ENCODE peak calls at places on chromosomes 13 and 19, in nine cellular contexts. One of them, this sample, is unnamed.

GRCh38 chr19:19866599-19867248 is 1.0 kb downstream of the ZNF253 start:
- DNase-seq in B cell: peak
- DNase-seq in AG09319: no peak
- DNase-seq in fibroblast of villous mesenchyme: peak
- DNase-seq in kidney: no peak
- DNase-seq in GM10248: peak
- DNase-seq in adrenal gland: peak
- DNase-seq in GM06990: peak
- DNase-seq in MM.1S: peak
- DNase-seq in this sample: peak

GRCh38 chr19:13951799-13952153 is 533 bp upstream of the DCAF15 start:
- DNase-seq in B cell: no peak
- DNase-seq in AG09319: no peak
- DNase-seq in fibroblast of villous mesenchyme: no peak
- DNase-seq in kidney: no peak
- DNase-seq in GM10248: no peak
- DNase-seq in adrenal gland: no peak
- DNase-seq in GM06990: no peak
- DNase-seq in MM.1S: no peak
- DNase-seq in this sample: no peak

GRCh38 chr19:49546825-49547565 is 19.2 kb downstream of the RCN3 start:
- DNase-seq in B cell: peak
- DNase-seq in AG09319: peak
- DNase-seq in fibroblast of villous mesenchyme: peak
- DNase-seq in kidney: no peak
- DNase-seq in GM10248: peak
- DNase-seq in adrenal gland: peak
- DNase-seq in GM06990: no peak
- DNase-seq in MM.1S: peak
- DNase-seq in this sample: peak

GRCh38 chr19:44644391-44645016 is 794 bp downstream of the PVR start:
- DNase-seq in B cell: peak
- DNase-seq in AG09319: no peak
- DNase-seq in fibroblast of villous mesenchyme: peak
- DNase-seq in kidney: no peak
- DNase-seq in GM10248: no peak
- DNase-seq in adrenal gland: no peak
- DNase-seq in GM06990: no peak
- DNase-seq in MM.1S: no peak
- DNase-seq in this sample: peak

GRCh38 chr13:99978781-99979452 is 2.7 kb upstream of the ZIC2 start:
- DNase-seq in B cell: no peak
- DNase-seq in AG09319: no peak
- DNase-seq in fibroblast of villous mesenchyme: no peak
- DNase-seq in kidney: no peak
- DNase-seq in GM10248: no peak
- DNase-seq in adrenal gland: peak
- DNase-seq in GM06990: no peak
- DNase-seq in MM.1S: no peak
- DNase-seq in this sample: no peak

GRCh38 chr19:8123683-8124082 is 25.7 kb downstream of the FBN3 start:
- DNase-seq in B cell: no peak
- DNase-seq in AG09319: no peak
- DNase-seq in fibroblast of villous mesenchyme: no peak
- DNase-seq in kidney: no peak
- DNase-seq in GM10248: no peak
- DNase-seq in adrenal gland: no peak
- DNase-seq in GM06990: no peak
- DNase-seq in MM.1S: no peak
- DNase-seq in this sample: no peak

GRCh38 chr19:43519436-43520088 is 7.4 kb downstream of the ETHE1 start:
- DNase-seq in B cell: peak
- DNase-seq in AG09319: peak
- DNase-seq in fibroblast of villous mesenchyme: peak
- DNase-seq in kidney: peak
- DNase-seq in GM10248: peak
- DNase-seq in adrenal gland: peak
- DNase-seq in GM06990: no peak
- DNase-seq in MM.1S: peak
- DNase-seq in this sample: peak

GRCh38 chr13:46475586-46475991 is 77.4 kb upstream of the LRCH1 start:
- DNase-seq in B cell: no peak
- DNase-seq in AG09319: no peak
- DNase-seq in fibroblast of villous mesenchyme: peak
- DNase-seq in kidney: no peak
- DNase-seq in GM10248: no peak
- DNase-seq in adrenal gland: no peak
- DNase-seq in GM06990: no peak
- DNase-seq in MM.1S: no peak
- DNase-seq in this sample: no peak

GRCh38 chr13:42545842-42546241 is 28.1 kb upstream of the TNFSF11 start:
- DNase-seq in B cell: no peak
- DNase-seq in AG09319: no peak
- DNase-seq in fibroblast of villous mesenchyme: no peak
- DNase-seq in kidney: no peak
- DNase-seq in GM10248: no peak
- DNase-seq in adrenal gland: no peak
- DNase-seq in GM06990: no peak
- DNase-seq in MM.1S: no peak
- DNase-seq in this sample: no peak

GRCh38 chr13:95724252-95724651 is 47.3 kb downstream of the DNAJC3 start:
- DNase-seq in B cell: no peak
- DNase-seq in AG09319: no peak
- DNase-seq in fibroblast of villous mesenchyme: no peak
- DNase-seq in kidney: no peak
- DNase-seq in GM10248: no peak
- DNase-seq in adrenal gland: no peak
- DNase-seq in GM06990: no peak
- DNase-seq in MM.1S: no peak
- DNase-seq in this sample: no peak

GRCh38 chr13:50309872-50310594 is 294.8 kb downstream of the KCNRG start:
- DNase-seq in B cell: no peak
- DNase-seq in AG09319: no peak
- DNase-seq in fibroblast of villous mesenchyme: no peak
- DNase-seq in kidney: no peak
- DNase-seq in GM10248: no peak
- DNase-seq in adrenal gland: no peak
- DNase-seq in GM06990: no peak
- DNase-seq in MM.1S: no peak
- DNase-seq in this sample: no peak

GRCh38 chr13:60584976-60585375 is 188.0 kb downstream of the TDRD3 start:
- DNase-seq in B cell: no peak
- DNase-seq in AG09319: no peak
- DNase-seq in fibroblast of villous mesenchyme: no peak
- DNase-seq in kidney: no peak
- DNase-seq in GM10248: no peak
- DNase-seq in adrenal gland: no peak
- DNase-seq in GM06990: no peak
- DNase-seq in MM.1S: no peak
- DNase-seq in this sample: no peak

GRCh38 chr13:81990652-81991051 is 1649.7 kb upstream of the SPRY2 start:
- DNase-seq in B cell: no peak
- DNase-seq in AG09319: no peak
- DNase-seq in fibroblast of villous mesenchyme: no peak
- DNase-seq in kidney: no peak
- DNase-seq in GM10248: no peak
- DNase-seq in adrenal gland: no peak
- DNase-seq in GM06990: no peak
- DNase-seq in MM.1S: no peak
- DNase-seq in this sample: no peak

GRCh38 chr13:103190841-103191240 is 124.6 kb upstream of the SLC10A2 start:
- DNase-seq in B cell: no peak
- DNase-seq in AG09319: no peak
- DNase-seq in fibroblast of villous mesenchyme: no peak
- DNase-seq in kidney: no peak
- DNase-seq in GM10248: no peak
- DNase-seq in adrenal gland: no peak
- DNase-seq in GM06990: no peak
- DNase-seq in MM.1S: no peak
- DNase-seq in this sample: no peak

GRCh38 chr13:103184413-103184812 is 118.2 kb upstream of the SLC10A2 start:
- DNase-seq in B cell: no peak
- DNase-seq in AG09319: no peak
- DNase-seq in fibroblast of villous mesenchyme: no peak
- DNase-seq in kidney: no peak
- DNase-seq in GM10248: no peak
- DNase-seq in adrenal gland: no peak
- DNase-seq in GM06990: peak
- DNase-seq in MM.1S: no peak
- DNase-seq in this sample: no peak

GRCh38 chr13:103187621-103188020 is 121.4 kb upstream of the SLC10A2 start:
- DNase-seq in B cell: no peak
- DNase-seq in AG09319: no peak
- DNase-seq in fibroblast of villous mesenchyme: no peak
- DNase-seq in kidney: no peak
- DNase-seq in GM10248: no peak
- DNase-seq in adrenal gland: no peak
- DNase-seq in GM06990: no peak
- DNase-seq in MM.1S: no peak
- DNase-seq in this sample: no peak

GRCh38 chr13:103188688-103189326 is 122.6 kb upstream of the SLC10A2 start:
- DNase-seq in B cell: no peak
- DNase-seq in AG09319: no peak
- DNase-seq in fibroblast of villous mesenchyme: peak
- DNase-seq in kidney: no peak
- DNase-seq in GM10248: peak
- DNase-seq in adrenal gland: no peak
- DNase-seq in GM06990: no peak
- DNase-seq in MM.1S: peak
- DNase-seq in this sample: no peak
- TF ChIP-seq CTCF in B cell: peak
- TF ChIP-seq CTCF in AG09319: no peak
- TF ChIP-seq CTCF in fibroblast of villous mesenchyme: peak
- TF ChIP-seq CTCF in kidney: peak
- TF ChIP-seq CTCF in GM10248: peak
- TF ChIP-seq CTCF in adrenal gland: peak
- TF ChIP-seq CTCF in GM06990: peak
- TF ChIP-seq CTCF in MM.1S: peak
- TF ChIP-seq CTCF in this sample: peak

GRCh38 chr19:36489139-36489919 is at the start of gene ZNF566:
- DNase-seq in B cell: peak
- DNase-seq in AG09319: peak
- DNase-seq in fibroblast of villous mesenchyme: peak
- DNase-seq in kidney: peak
- DNase-seq in GM10248: peak
- DNase-seq in adrenal gland: peak
- DNase-seq in GM06990: peak
- DNase-seq in MM.1S: peak
- DNase-seq in this sample: peak
- TF ChIP-seq CTCF in B cell: no peak
- TF ChIP-seq CTCF in AG09319: peak
- TF ChIP-seq CTCF in fibroblast of villous mesenchyme: peak
- TF ChIP-seq CTCF in kidney: no peak
- TF ChIP-seq CTCF in GM10248: no peak
- TF ChIP-seq CTCF in adrenal gland: no peak
- TF ChIP-seq CTCF in GM06990: peak
- TF ChIP-seq CTCF in MM.1S: no peak
- TF ChIP-seq CTCF in this sample: no peak

GRCh38 chr13:31050486-31051400 is 111.0 kb downstream of the HSPH1 start:
- DNase-seq in B cell: no peak
- DNase-seq in AG09319: no peak
- DNase-seq in fibroblast of villous mesenchyme: no peak
- DNase-seq in kidney: no peak
- DNase-seq in GM10248: no peak
- DNase-seq in adrenal gland: peak
- DNase-seq in GM06990: no peak
- DNase-seq in MM.1S: no peak
- DNase-seq in this sample: no peak

GRCh38 chr13:31053098-31053497 is 108.6 kb downstream of the HSPH1 start:
- DNase-seq in B cell: no peak
- DNase-seq in AG09319: no peak
- DNase-seq in fibroblast of villous mesenchyme: no peak
- DNase-seq in kidney: no peak
- DNase-seq in GM10248: no peak
- DNase-seq in adrenal gland: peak
- DNase-seq in GM06990: no peak
- DNase-seq in MM.1S: no peak
- DNase-seq in this sample: no peak

GRCh38 chr13:31053896-31054295 is 107.8 kb downstream of the HSPH1 start:
- DNase-seq in B cell: no peak
- DNase-seq in AG09319: no peak
- DNase-seq in fibroblast of villous mesenchyme: no peak
- DNase-seq in kidney: no peak
- DNase-seq in GM10248: no peak
- DNase-seq in adrenal gland: no peak
- DNase-seq in GM06990: no peak
- DNase-seq in MM.1S: no peak
- DNase-seq in this sample: no peak

GRCh38 chr13:31052478-31052877 is 109.2 kb downstream of the HSPH1 start:
- DNase-seq in B cell: no peak
- DNase-seq in AG09319: no peak
- DNase-seq in fibroblast of villous mesenchyme: no peak
- DNase-seq in kidney: no peak
- DNase-seq in GM10248: no peak
- DNase-seq in adrenal gland: no peak
- DNase-seq in GM06990: no peak
- DNase-seq in MM.1S: no peak
- DNase-seq in this sample: no peak

DNA sequence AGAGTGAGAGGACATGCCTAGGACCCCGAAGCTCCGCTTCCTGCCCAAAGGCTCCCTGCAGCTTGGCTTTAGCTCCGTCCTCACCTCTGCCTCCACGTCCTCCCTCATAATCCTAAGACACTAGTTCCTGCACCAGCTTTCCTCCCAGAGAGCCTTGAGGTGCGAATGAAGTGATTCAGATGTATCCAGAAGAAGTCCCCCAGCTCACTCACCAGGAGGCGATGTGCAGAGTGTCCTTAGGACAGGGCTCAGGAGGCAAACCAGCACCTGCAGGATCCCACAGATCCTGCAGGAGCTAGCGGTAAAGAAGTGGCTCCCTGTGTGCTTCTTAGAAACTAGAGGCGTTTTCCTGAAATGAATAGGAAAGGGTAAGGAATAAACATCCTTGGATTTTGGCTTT is 109.7 kb downstream of the HSPH1 start:
- DNase-seq in B cell: no peak
- DNase-seq in AG09319: no peak
- DNase-seq in fibroblast of villous mesenchyme: no peak
- DNase-seq in kidney: no peak
- DNase-seq in GM10248: no peak
- DNase-seq in adrenal gland: peak
- DNase-seq in GM06990: no peak
- DNase-seq in MM.1S: no peak
- DNase-seq in this sample: no peak
- TF ChIP-seq CTCF in B cell: no peak
- TF ChIP-seq CTCF in AG09319: no peak
- TF ChIP-seq CTCF in fibroblast of villous mesenchyme: peak
- TF ChIP-seq CTCF in kidney: no peak
- TF ChIP-seq CTCF in GM10248: no peak
- TF ChIP-seq CTCF in adrenal gland: no peak
- TF ChIP-seq CTCF in GM06990: no peak
- TF ChIP-seq CTCF in MM.1S: no peak
- TF ChIP-seq CTCF in this sample: no peak

DNA sequence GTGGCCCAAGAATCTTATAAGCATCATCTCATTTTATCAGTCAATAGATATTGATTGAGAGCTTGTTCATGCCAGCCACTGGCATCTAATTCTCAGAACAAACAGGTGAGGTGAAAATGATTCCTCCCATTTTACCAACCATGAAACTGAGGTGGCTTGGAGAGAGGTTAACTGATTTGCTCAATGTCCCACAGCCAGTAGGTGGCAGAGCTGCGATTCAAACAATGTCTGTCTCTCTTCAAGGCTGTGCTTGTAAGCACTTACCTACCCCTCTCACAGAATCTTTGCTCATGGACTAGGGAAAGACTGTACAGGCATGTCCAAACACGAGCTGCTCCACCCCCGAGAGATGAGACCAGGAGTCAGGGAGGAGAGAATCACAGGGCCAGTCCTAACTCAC is 21.5 kb upstream of the GSX1 start:
- DNase-seq in B cell: no peak
- DNase-seq in AG09319: no peak
- DNase-seq in fibroblast of villous mesenchyme: peak
- DNase-seq in kidney: no peak
- DNase-seq in GM10248: peak
- DNase-seq in adrenal gland: no peak
- DNase-seq in GM06990: no peak
- DNase-seq in MM.1S: peak
- DNase-seq in this sample: peak
- TF ChIP-seq CTCF in B cell: no peak
- TF ChIP-seq CTCF in AG09319: peak
- TF ChIP-seq CTCF in fibroblast of villous mesenchyme: peak
- TF ChIP-seq CTCF in kidney: peak
- TF ChIP-seq CTCF in GM10248: peak
- TF ChIP-seq CTCF in adrenal gland: no peak
- TF ChIP-seq CTCF in GM06990: peak
- TF ChIP-seq CTCF in MM.1S: peak
- TF ChIP-seq CTCF in this sample: peak

This sample was measured in GM13977.